ENCODE peak calls at places on chromosome 4, in five cellular contexts. One of them, this sample, is unnamed.

GRCh38 chr4:185849543-185850185 is 37.7 kb upstream of the SORBS2 start:
- DNase-seq in left ventricle myocardium inferior: peak; percentile 45
- DNase-seq in tibial nerve: no peak
- DNase-seq in fibroblast of lung: no peak
- DNase-seq in hepatocyte: no peak
- DNase-seq in this sample: no peak

GRCh38 chr4:52904421-52904820 is 42.3 kb downstream of the RASL11B start:
- DNase-seq in left ventricle myocardium inferior: no peak
- DNase-seq in tibial nerve: no peak
- DNase-seq in fibroblast of lung: peak; percentile 69
- DNase-seq in hepatocyte: no peak
- DNase-seq in this sample: no peak

GRCh38 chr4:128854433-128854832 is 44.9 kb downstream of the JADE1 start:
- DNase-seq in left ventricle myocardium inferior: no peak
- DNase-seq in tibial nerve: no peak
- DNase-seq in fibroblast of lung: peak; percentile 76
- DNase-seq in hepatocyte: no peak
- DNase-seq in this sample: no peak

GRCh38 chr4:3225946-3226345 is 23.0 kb upstream of the MSANTD1 start:
- DNase-seq in left ventricle myocardium inferior: no peak
- DNase-seq in tibial nerve: no peak
- DNase-seq in fibroblast of lung: no peak
- DNase-seq in hepatocyte: no peak
- DNase-seq in this sample: no peak

GRCh38 chr4:122552898-122553297 is 68.0 kb downstream of the IL21 start:
- DNase-seq in left ventricle myocardium inferior: no peak
- DNase-seq in tibial nerve: no peak
- DNase-seq in fibroblast of lung: no peak
- DNase-seq in hepatocyte: no peak
- DNase-seq in this sample: no peak

GRCh38 chr4:2831611-2832308 is 11.9 kb upstream of the ADD1 start:
- DNase-seq in left ventricle myocardium inferior: peak; percentile 14
- DNase-seq in tibial nerve: peak; percentile 10
- DNase-seq in fibroblast of lung: no peak
- DNase-seq in hepatocyte: no peak
- DNase-seq in this sample: no peak

GRCh38 chr4:135325264-135325663 is 1123.7 kb upstream of the PABPC4L start:
- DNase-seq in left ventricle myocardium inferior: no peak
- DNase-seq in tibial nerve: no peak
- DNase-seq in fibroblast of lung: no peak
- DNase-seq in hepatocyte: no peak
- DNase-seq in this sample: no peak

GRCh38 chr4:142984871-142985585 is 138.9 kb upstream of the INPP4B start:
- DNase-seq in left ventricle myocardium inferior: no peak
- DNase-seq in tibial nerve: no peak
- DNase-seq in fibroblast of lung: peak; percentile 9
- DNase-seq in hepatocyte: peak; percentile 48
- DNase-seq in this sample: peak; percentile 20

GRCh38 chr4:146310319-146311021 is 96.1 kb downstream of the REELD1 start:
- DNase-seq in left ventricle myocardium inferior: no peak
- DNase-seq in tibial nerve: no peak
- DNase-seq in fibroblast of lung: peak; percentile 11
- DNase-seq in hepatocyte: no peak
- DNase-seq in this sample: no peak

GRCh38 chr4:168766537-168767316 is 243.3 kb downstream of the CBR4 start:
- DNase-seq in left ventricle myocardium inferior: no peak
- DNase-seq in tibial nerve: no peak
- DNase-seq in fibroblast of lung: peak; percentile 93
- DNase-seq in hepatocyte: no peak
- DNase-seq in this sample: no peak

GRCh38 chr4:26131711-26132110 is 189.1 kb upstream of the RBPJ start:
- DNase-seq in left ventricle myocardium inferior: no peak
- DNase-seq in tibial nerve: no peak
- DNase-seq in fibroblast of lung: no peak
- DNase-seq in hepatocyte: no peak
- DNase-seq in this sample: no peak

GRCh38 chr4:26135331-26135730 is 185.5 kb upstream of the RBPJ start:
- DNase-seq in left ventricle myocardium inferior: no peak
- DNase-seq in tibial nerve: no peak
- DNase-seq in fibroblast of lung: no peak
- DNase-seq in hepatocyte: no peak
- DNase-seq in this sample: no peak

GRCh38 chr4:26131053-26131452 is 189.8 kb upstream of the RBPJ start:
- DNase-seq in left ventricle myocardium inferior: no peak
- DNase-seq in tibial nerve: no peak
- DNase-seq in fibroblast of lung: no peak
- DNase-seq in hepatocyte: no peak
- DNase-seq in this sample: no peak

GRCh38 chr4:26133840-26134239 is 187.0 kb upstream of the RBPJ start:
- DNase-seq in left ventricle myocardium inferior: no peak
- DNase-seq in tibial nerve: no peak
- DNase-seq in fibroblast of lung: no peak
- DNase-seq in hepatocyte: no peak
- DNase-seq in this sample: no peak

DNA sequence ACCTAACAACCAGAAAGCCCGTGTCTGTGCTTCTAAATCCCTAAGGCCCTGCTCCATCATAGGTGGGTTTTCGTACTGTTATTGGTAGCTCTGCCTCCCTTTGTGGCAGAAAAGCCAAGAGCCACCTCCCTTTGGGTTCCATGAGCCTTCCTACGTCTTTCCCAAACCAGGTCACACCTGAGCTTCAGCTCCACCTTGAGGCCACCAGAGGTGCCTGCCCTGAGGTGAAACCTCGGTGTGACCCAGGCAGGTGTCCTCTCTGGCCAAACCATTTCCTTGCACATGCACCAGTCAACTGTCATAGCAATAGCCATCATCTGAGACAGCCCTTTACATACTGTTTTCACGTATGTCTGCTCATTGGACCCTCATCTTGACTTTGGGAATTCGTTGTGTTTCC is 188.0 kb upstream of the RBPJ start:
- DNase-seq in left ventricle myocardium inferior: no peak
- DNase-seq in tibial nerve: no peak
- DNase-seq in fibroblast of lung: no peak
- DNase-seq in hepatocyte: no peak
- DNase-seq in this sample: no peak
- TF ChIP-seq CTCF in left ventricle myocardium inferior: no peak
- TF ChIP-seq CTCF in tibial nerve: no peak
- TF ChIP-seq CTCF in fibroblast of lung: no peak
- TF ChIP-seq CTCF in hepatocyte: no peak
- TF ChIP-seq CTCF in this sample: no peak

DNA sequence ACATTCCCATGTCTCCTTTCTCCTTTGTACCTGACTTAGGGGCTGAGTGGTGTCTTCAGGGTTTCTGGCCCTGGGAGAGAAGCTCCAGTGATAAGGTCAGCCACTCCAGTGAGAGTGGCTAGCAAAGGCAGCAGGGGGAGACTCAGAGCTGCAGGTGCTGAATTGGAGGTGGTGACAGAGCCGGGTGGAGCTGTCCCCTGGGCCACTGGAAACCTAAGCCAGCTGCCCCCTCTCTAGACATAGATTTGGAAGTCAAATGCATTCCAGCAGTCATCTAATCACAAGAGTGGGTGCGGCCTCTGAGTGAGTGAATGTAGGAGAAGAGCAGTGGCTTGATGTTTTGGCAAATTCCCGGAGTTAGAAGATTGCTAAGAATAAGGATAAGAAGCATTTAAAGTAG is 28.5 kb downstream of the TRIM2 start:
- DNase-seq in left ventricle myocardium inferior: peak; percentile 52
- DNase-seq in tibial nerve: no peak
- DNase-seq in fibroblast of lung: no peak
- DNase-seq in hepatocyte: peak; percentile 43
- DNase-seq in this sample: no peak
- TF ChIP-seq CTCF in left ventricle myocardium inferior: peak; percentile 56
- TF ChIP-seq CTCF in tibial nerve: no peak
- TF ChIP-seq CTCF in fibroblast of lung: peak; percentile 12
- TF ChIP-seq CTCF in hepatocyte: peak; percentile 30
- TF ChIP-seq CTCF in this sample: no peak

GRCh38 chr4:1365271-1366178 is 18.5 kb downstream of the UVSSA start:
- DNase-seq in left ventricle myocardium inferior: peak; percentile 8
- DNase-seq in tibial nerve: no peak
- DNase-seq in fibroblast of lung: no peak
- DNase-seq in hepatocyte: no peak
- DNase-seq in this sample: no peak
- TF ChIP-seq CTCF in left ventricle myocardium inferior: no peak
- TF ChIP-seq CTCF in tibial nerve: no peak
- TF ChIP-seq CTCF in fibroblast of lung: no peak
- TF ChIP-seq CTCF in hepatocyte: no peak
- TF ChIP-seq CTCF in this sample: no peak

GRCh38 chr4:164937576-164938270 is 39.7 kb downstream of the TRIM61 start:
- DNase-seq in left ventricle myocardium inferior: no peak
- DNase-seq in tibial nerve: no peak
- DNase-seq in fibroblast of lung: no peak
- DNase-seq in hepatocyte: peak; percentile 61
- DNase-seq in this sample: no peak

GRCh38 chr4:164931551-164932324 is 45.7 kb downstream of the TRIM61 start:
- DNase-seq in left ventricle myocardium inferior: no peak
- DNase-seq in tibial nerve: no peak
- DNase-seq in fibroblast of lung: no peak
- DNase-seq in hepatocyte: no peak
- DNase-seq in this sample: peak; percentile 15

GRCh38 chr4:164933244-164933643 is 44.2 kb downstream of the TRIM61 start:
- DNase-seq in left ventricle myocardium inferior: no peak
- DNase-seq in tibial nerve: no peak
- DNase-seq in fibroblast of lung: no peak
- DNase-seq in hepatocyte: no peak
- DNase-seq in this sample: no peak

GRCh38 chr4:164930647-164931046 is 46.8 kb downstream of the TRIM61 start:
- DNase-seq in left ventricle myocardium inferior: no peak
- DNase-seq in tibial nerve: no peak
- DNase-seq in fibroblast of lung: no peak
- DNase-seq in hepatocyte: no peak
- DNase-seq in this sample: no peak

GRCh38 chr4:164935363-164935762 is 42.1 kb downstream of the TRIM61 start:
- DNase-seq in left ventricle myocardium inferior: no peak
- DNase-seq in tibial nerve: no peak
- DNase-seq in fibroblast of lung: no peak
- DNase-seq in hepatocyte: no peak
- DNase-seq in this sample: no peak
- TF ChIP-seq CTCF in left ventricle myocardium inferior: no peak
- TF ChIP-seq CTCF in tibial nerve: no peak
- TF ChIP-seq CTCF in fibroblast of lung: no peak
- TF ChIP-seq CTCF in hepatocyte: peak; percentile 28
- TF ChIP-seq CTCF in this sample: no peak

GRCh38 chr4:55395529-55396304 is at the start of gene TMEM165:
- DNase-seq in left ventricle myocardium inferior: peak; percentile 92
- DNase-seq in tibial nerve: peak; percentile 79
- DNase-seq in fibroblast of lung: peak; percentile 89
- DNase-seq in hepatocyte: peak; percentile 95
- DNase-seq in this sample: peak; percentile 91

GRCh38 chr4:55397024-55397520 is 1.3 kb downstream of the TMEM165 start:
- DNase-seq in left ventricle myocardium inferior: no peak
- DNase-seq in tibial nerve: no peak
- DNase-seq in fibroblast of lung: no peak
- DNase-seq in hepatocyte: peak; percentile 18
- DNase-seq in this sample: no peak

GRCh38 chr4:55395218-55395528 is 584 bp upstream of the TMEM165 start:
- DNase-seq in left ventricle myocardium inferior: no peak
- DNase-seq in tibial nerve: no peak
- DNase-seq in fibroblast of lung: no peak
- DNase-seq in hepatocyte: no peak
- DNase-seq in this sample: no peak

GRCh38 chr4:55397521-55398321 is 2.0 kb downstream of the TMEM165 start:
- DNase-seq in left ventricle myocardium inferior: no peak
- DNase-seq in tibial nerve: no peak
- DNase-seq in fibroblast of lung: peak; percentile 56
- DNase-seq in hepatocyte: peak; percentile 28
- DNase-seq in this sample: peak; percentile 53

DNA sequence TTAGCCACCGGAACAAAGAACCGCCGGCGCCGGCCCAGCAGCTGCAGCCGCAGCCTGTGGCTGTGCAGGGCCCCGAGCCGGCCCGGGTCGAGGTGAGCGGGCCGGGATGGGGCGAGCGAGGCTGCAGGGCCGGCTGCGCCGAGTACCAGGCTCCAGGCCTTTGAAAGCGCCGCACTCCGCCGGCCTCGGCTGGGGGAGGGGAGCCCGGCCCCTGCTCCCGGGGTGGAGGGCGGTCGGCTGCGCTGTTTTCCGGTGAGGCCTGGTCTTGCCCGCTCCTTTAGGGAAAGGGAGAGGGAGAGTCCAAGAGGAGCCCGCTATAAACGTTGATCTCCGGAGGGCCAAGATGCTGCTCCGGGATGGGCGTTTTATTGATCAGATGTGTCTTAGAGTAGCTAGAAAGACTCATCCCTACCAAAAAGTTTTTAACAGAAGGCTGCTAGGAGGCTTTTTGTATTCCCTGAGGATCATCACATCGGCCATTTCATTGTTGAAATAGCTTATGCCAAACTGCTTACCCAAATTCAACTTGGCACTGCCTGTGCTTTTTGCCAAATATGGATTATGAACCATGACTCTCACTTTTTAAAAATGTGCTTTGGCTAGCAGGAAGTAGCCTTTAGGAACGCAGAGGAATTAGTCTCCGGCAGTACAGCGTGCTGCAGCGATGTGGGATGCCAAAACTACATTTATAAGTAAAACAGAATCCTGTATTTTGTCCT is 707 bp downstream of the TMEM165 start:
- DNase-seq in left ventricle myocardium inferior: peak; percentile 59
- DNase-seq in tibial nerve: no peak
- DNase-seq in fibroblast of lung: peak; percentile 43
- DNase-seq in hepatocyte: peak; percentile 76
- DNase-seq in this sample: peak; percentile 48
- TF ChIP-seq CTCF in left ventricle myocardium inferior: no peak
- TF ChIP-seq CTCF in tibial nerve: no peak
- TF ChIP-seq CTCF in fibroblast of lung: no peak
- TF ChIP-seq CTCF in hepatocyte: no peak
- TF ChIP-seq CTCF in this sample: no peak

GRCh38 chr4:788006-788635 is 37.8 kb downstream of the CPLX1 start:
- DNase-seq in left ventricle myocardium inferior: no peak
- DNase-seq in tibial nerve: peak; percentile 8
- DNase-seq in fibroblast of lung: no peak
- DNase-seq in hepatocyte: no peak
- DNase-seq in this sample: no peak

GRCh38 chr4:786074-786741 is 39.7 kb downstream of the CPLX1 start:
- DNase-seq in left ventricle myocardium inferior: no peak
- DNase-seq in tibial nerve: peak; percentile 11
- DNase-seq in fibroblast of lung: no peak
- DNase-seq in hepatocyte: no peak
- DNase-seq in this sample: no peak

GRCh38 chr4:787561-787981 is 38.4 kb downstream of the CPLX1 start:
- DNase-seq in left ventricle myocardium inferior: no peak
- DNase-seq in tibial nerve: peak; percentile 12
- DNase-seq in fibroblast of lung: no peak
- DNase-seq in hepatocyte: no peak
- DNase-seq in this sample: no peak

GRCh38 chr4:785332-786073 is 40.4 kb downstream of the CPLX1 start:
- DNase-seq in left ventricle myocardium inferior: no peak
- DNase-seq in tibial nerve: peak; percentile 11
- DNase-seq in fibroblast of lung: no peak
- DNase-seq in hepatocyte: no peak
- DNase-seq in this sample: no peak

DNA sequence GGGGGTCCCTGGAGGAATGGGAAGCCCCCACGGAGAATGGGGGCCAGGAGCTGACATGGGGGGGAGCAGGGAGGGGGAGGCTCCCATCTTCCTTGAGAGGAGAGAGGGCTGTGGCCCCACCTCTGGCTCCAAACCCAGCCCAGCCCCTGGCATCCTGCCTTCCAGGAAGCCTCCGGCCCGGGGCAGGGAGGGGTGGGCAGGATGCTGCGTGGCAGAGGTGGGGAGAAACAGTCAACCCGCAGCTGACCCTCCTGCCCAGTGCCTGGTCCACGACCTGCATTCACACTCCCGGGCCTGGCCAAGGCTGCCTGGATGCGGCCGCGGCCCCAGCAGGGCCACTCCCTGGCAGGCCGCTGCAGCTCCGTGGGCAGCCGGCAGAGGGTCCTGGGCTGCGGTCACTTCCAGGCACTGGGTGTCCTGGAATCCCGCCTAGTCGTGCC is 39.0 kb downstream of the CPLX1 start:
- DNase-seq in left ventricle myocardium inferior: no peak
- DNase-seq in tibial nerve: peak; percentile 13
- DNase-seq in fibroblast of lung: no peak
- DNase-seq in hepatocyte: no peak
- DNase-seq in this sample: no peak
- TF ChIP-seq CTCF in left ventricle myocardium inferior: peak; percentile 31
- TF ChIP-seq CTCF in tibial nerve: no peak
- TF ChIP-seq CTCF in fibroblast of lung: peak; percentile 21
- TF ChIP-seq CTCF in hepatocyte: no peak
- TF ChIP-seq CTCF in this sample: no peak

This sample was measured in RWPE1.